ENCODE peak calls at places on chromosomes 12 and 14, in four cellular contexts. Y, P, G and Z are unnamed samples. For H3K4me1, the result is how much of the 10 kb centered on the place peaks cover.

GRCh38 chr14:92937229-92937937 is 14.4 kb downstream of the CHGA start:
- DNase-seq in G (peak), P (peak), Y (no peak), Z (no peak)

GRCh38 chr12:98653866-98654493 is 8.9 kb downstream of the APAF1 start:
- DNase-seq in Y (peak), P (peak), G (peak), Z (no peak)

GRCh38 chr14:36647827-36648753 is 13.6 kb upstream of the PAX9 start:
- DNase-seq in P (no peak), Y (peak), G (peak), Z (no peak)

GRCh38 chr14:105439710-105440553 is 20.3 kb downstream of the MTA1 start:
- DNase-seq in G (no peak), P (no peak), Y (no peak), Z (no peak)

GRCh38 chr12:38720661-38721060 is 184.7 kb downstream of the CPNE8 start:
- DNase-seq in G (no peak), P (no peak), Y (no peak), Z (no peak)

GRCh38 chr14:32319368-32320049 is 9.6 kb upstream of the AKAP6 start:
- DNase-seq in G (no peak), Y (no peak), P (no peak), Z (no peak)

GRCh38 chr12:124762791-124763593 is 100.7 kb downstream of the SCARB1 start:
- DNase-seq in G (no peak), Y (no peak), P (no peak), Z (no peak)

GRCh38 chr14:90721619-90722305 is 94.5 kb downstream of the TTC7B start:
- DNase-seq in G (no peak), P (peak), Y (no peak), Z (no peak)

GRCh38 chr12:132084681-132085635 is 59.2 kb downstream of the DDX51 start:
- DNase-seq in Y (peak), P (no peak), G (peak), Z (no peak)

GRCh38 chr12:52023182-52023975 is 16.6 kb downstream of the TAMALIN start:
- DNase-seq in Y (peak), P (peak), G (peak), Z (no peak)

GRCh38 chr14:39857656-39858055 is 425.4 kb upstream of the FBXO33 start:
- DNase-seq in Y (no peak), G (no peak), P (no peak), Z (no peak)

GRCh38 chr14:41605550-41606248 is 977 bp upstream of the LRFN5 start:
- DNase-seq in Y (no peak), P (no peak), G (no peak), Z (no peak)

DNA sequence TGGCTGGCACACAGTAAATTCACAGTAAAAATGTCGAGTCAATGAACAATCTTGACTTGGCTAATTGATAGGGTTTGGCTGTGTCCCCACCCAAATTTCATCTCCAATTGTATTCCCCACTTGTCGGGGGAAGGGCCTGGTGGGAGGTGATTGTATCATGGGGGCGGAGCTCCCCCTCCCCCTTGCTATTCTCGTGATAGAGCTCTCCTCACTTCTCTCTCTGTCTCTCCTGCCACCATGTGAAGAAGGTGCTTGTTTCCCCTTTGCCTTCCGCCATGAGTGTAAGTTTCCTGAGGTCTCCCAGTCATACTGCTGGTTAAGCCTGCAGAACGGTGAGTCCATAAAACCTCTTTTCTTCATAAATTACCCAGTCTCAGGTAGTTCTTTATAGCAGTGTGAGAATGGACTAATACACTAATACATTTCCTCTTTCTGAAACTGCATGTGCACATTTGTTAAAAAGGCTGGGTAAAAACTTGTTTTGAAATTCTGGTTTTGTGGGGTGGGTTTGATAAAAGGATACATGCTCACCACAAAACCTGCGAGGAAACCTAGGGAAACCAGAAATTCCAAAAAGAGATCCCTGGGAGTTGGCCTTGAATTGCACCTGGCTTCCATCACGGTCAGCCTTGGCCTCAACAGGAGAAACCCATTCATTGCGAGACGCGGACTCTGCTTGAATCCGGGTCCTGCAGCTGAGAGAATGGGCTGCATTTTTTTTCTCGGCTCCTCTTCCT is 16.2 kb upstream of the MYL2 start:
- DNase-seq in Y (no peak), P (no peak), G (no peak), Z (no peak)
- TF ChIP-seq TCF7L2 in Y (no peak), P (no peak), G (no peak), Z (no peak)

GRCh38 chr12:54414191-54414525 is 4.9 kb downstream of the ITGA5 start:
- DNase-seq in G (no peak), P (no peak), Y (no peak), Z (no peak)

GRCh38 chr12:54417712-54418440 is 1.2 kb downstream of the ITGA5 start:
- DNase-seq in G (peak), P (no peak), Y (no peak), Z (no peak)

GRCh38 chr12:54416908-54417603 is 2.0 kb downstream of the ITGA5 start:
- DNase-seq in P (no peak), G (peak), Y (no peak), Z (no peak)

GRCh38 chr12:54413284-54414190 is 5.5 kb downstream of the ITGA5 start:
- DNase-seq in Y (no peak), P (no peak), G (no peak), Z (no peak)

GRCh38 chr12:54415223-54415929 is 3.7 kb downstream of the ITGA5 start:
- DNase-seq in P (no peak), Y (no peak), G (no peak), Z (no peak)
- H3K27ac ChIP-seq in P (no peak), Y (no peak), G (peak), Z (no peak)

DNA sequence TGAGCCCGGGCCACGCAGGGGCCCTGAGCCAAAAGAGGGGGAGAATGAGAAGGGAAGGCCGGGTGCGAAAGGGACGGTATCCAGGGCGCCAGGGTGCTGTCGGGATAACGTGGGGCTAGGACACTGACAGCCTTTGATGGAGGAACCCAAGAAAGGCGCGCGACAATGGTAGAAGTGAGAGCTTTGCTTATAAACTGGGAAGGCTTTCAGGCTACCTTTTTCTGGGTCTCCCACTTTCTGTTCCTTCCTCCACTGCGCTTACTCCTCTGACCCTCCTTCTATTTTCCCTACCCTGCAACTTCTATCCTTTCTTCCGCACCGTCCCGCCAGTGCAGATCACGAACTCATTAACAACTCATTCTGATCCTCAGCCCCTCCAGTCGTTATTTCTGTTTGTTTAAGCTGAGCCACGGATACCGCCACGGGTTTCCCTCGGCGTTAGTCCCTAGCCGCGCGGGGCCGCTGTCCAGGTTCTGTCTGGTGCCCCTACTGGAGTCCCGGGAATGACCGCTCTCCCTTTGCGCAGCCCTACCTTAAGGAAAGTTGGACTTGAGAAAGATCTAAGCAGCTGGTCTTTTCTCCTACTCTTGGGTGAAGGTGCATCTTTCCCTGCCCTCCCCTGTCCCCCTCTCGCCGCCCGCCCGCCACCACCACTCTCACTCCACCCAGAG is 3.0 kb downstream of the SSTR1 start:
- DNase-seq in Y (no peak), P (no peak), G (no peak), Z (no peak)
- H3K4me1 ChIP-seq in Y (under half), P (under half), G (under half), Z (under half)

DNA sequence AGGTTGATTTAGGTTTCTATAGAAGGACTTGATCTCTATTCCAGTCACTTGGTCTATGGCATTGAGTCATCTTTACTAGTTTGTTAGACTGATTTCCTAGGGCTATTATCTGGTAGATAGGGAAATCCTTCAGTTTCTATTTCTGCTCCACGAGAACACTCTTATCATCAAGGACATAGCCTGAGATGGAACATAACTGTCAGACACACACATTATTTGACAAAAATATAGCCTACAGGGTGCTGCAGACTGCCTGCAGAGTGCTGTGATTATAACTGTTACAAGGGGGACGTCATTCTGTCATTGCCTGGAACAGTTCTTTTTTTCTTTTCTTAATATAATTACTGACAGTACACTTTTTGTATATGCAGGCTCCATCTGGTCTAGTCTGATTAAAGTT is 82.0 kb downstream of the TMEM117 start:
- DNase-seq in Y (no peak), P (no peak), G (no peak), Z (no peak)
- TF ChIP-seq TCF7L2 in Y (no peak), P (no peak), G (no peak), Z (no peak)

GRCh38 chr14:73153272-73153671 is 17.0 kb downstream of the PSEN1 start:
- DNase-seq in Y (no peak), P (no peak), G (no peak), Z (no peak)

DNA sequence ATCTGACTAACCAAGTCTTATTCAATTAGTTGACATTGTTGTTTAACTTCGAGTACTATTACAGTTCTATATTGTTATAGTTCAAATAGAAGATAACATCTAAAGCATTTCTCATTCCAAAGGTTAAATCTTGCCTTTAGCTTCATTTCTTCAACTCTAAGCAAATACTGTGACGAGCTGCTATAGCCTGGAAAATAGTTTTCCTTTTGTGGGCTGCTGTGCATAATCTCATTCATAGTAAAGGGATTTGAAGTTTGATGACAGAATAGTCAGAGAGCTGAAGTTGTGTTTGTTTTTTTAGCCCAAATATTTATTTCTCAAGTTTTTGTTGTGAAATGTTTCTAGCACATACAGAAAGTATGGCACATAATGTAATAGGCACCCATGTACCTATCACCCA is 13.4 kb downstream of the PSEN1 start:
- DNase-seq in Y (peak), G (no peak), P (no peak), Z (no peak)
- H3K27ac ChIP-seq in Y (peak), G (no peak), P (no peak), Z (no peak)